ENCODE peak calls at places on chromosomes 11 and 22, in eight cellular contexts. One of them, this sample, is unnamed.

GRCh38 chr11:117875397-117876048 is 935 bp downstream of the FXYD6 start:
- DNase-seq in IMR-90: no peak
- DNase-seq in lower leg skin: no peak
- DNase-seq in adrenal gland: no peak
- DNase-seq in uterus: no peak
- DNase-seq in endothelial cell of umbilical vein: no peak
- DNase-seq in prostate gland: no peak
- DNase-seq in heart left ventricle: no peak
- DNase-seq in this sample: no peak

GRCh38 chr11:33347490-33348125 is 90.4 kb downstream of the HIPK3 start:
- DNase-seq in IMR-90: no peak
- DNase-seq in lower leg skin: no peak
- DNase-seq in adrenal gland: peak
- DNase-seq in uterus: no peak
- DNase-seq in endothelial cell of umbilical vein: no peak
- DNase-seq in prostate gland: no peak
- DNase-seq in heart left ventricle: no peak
- DNase-seq in this sample: no peak

GRCh38 chr11:2143652-2144548 is 4.7 kb upstream of the IGF2 start:
- DNase-seq in IMR-90: no peak
- DNase-seq in lower leg skin: no peak
- DNase-seq in adrenal gland: no peak
- DNase-seq in uterus: no peak
- DNase-seq in endothelial cell of umbilical vein: no peak
- DNase-seq in prostate gland: no peak
- DNase-seq in heart left ventricle: no peak
- DNase-seq in this sample: no peak

GRCh38 chr22:23833911-23834317 is 4.9 kb downstream of the DERL3 start:
- DNase-seq in IMR-90: no peak
- DNase-seq in lower leg skin: no peak
- DNase-seq in adrenal gland: no peak
- DNase-seq in uterus: no peak
- DNase-seq in endothelial cell of umbilical vein: no peak
- DNase-seq in prostate gland: no peak
- DNase-seq in heart left ventricle: no peak
- DNase-seq in this sample: peak

GRCh38 chr22:27107824-27108223 is 450.4 kb downstream of the MIAT start:
- DNase-seq in IMR-90: peak
- DNase-seq in lower leg skin: peak
- DNase-seq in adrenal gland: peak
- DNase-seq in uterus: peak
- DNase-seq in endothelial cell of umbilical vein: peak
- DNase-seq in prostate gland: no peak
- DNase-seq in heart left ventricle: no peak
- DNase-seq in this sample: peak

GRCh38 chr11:84465040-84465439 is 1162.1 kb downstream of the DLG2 start:
- DNase-seq in IMR-90: no peak
- DNase-seq in lower leg skin: no peak
- DNase-seq in adrenal gland: peak
- DNase-seq in uterus: no peak
- DNase-seq in endothelial cell of umbilical vein: no peak
- DNase-seq in prostate gland: no peak
- DNase-seq in heart left ventricle: no peak
- DNase-seq in this sample: no peak

GRCh38 chr11:66081505-66081904 is 11.4 kb downstream of the PACS1 start:
- DNase-seq in IMR-90: no peak
- DNase-seq in lower leg skin: peak
- DNase-seq in adrenal gland: peak
- DNase-seq in uterus: no peak
- DNase-seq in endothelial cell of umbilical vein: peak
- DNase-seq in prostate gland: peak
- DNase-seq in heart left ventricle: peak
- DNase-seq in this sample: no peak

GRCh38 chr11:133811850-133812685 is 33.2 kb downstream of the SPATA19 start:
- DNase-seq in IMR-90: no peak
- DNase-seq in lower leg skin: no peak
- DNase-seq in adrenal gland: no peak
- DNase-seq in uterus: no peak
- DNase-seq in endothelial cell of umbilical vein: no peak
- DNase-seq in prostate gland: no peak
- DNase-seq in heart left ventricle: no peak
- DNase-seq in this sample: no peak

GRCh38 chr11:72079776-72080325 is 491 bp downstream of the NUMA1 start:
- DNase-seq in IMR-90: no peak
- DNase-seq in lower leg skin: no peak
- DNase-seq in adrenal gland: no peak
- DNase-seq in uterus: no peak
- DNase-seq in endothelial cell of umbilical vein: no peak
- DNase-seq in prostate gland: peak
- DNase-seq in heart left ventricle: no peak
- DNase-seq in this sample: no peak

GRCh38 chr11:72081184-72081644 is 564 bp downstream of the LRRC51 start:
- DNase-seq in IMR-90: no peak
- DNase-seq in lower leg skin: no peak
- DNase-seq in adrenal gland: no peak
- DNase-seq in uterus: no peak
- DNase-seq in endothelial cell of umbilical vein: no peak
- DNase-seq in prostate gland: no peak
- DNase-seq in heart left ventricle: no peak
- DNase-seq in this sample: no peak

GRCh38 chr11:72081856-72082255 is 1.2 kb downstream of the LRRC51 start:
- DNase-seq in IMR-90: no peak
- DNase-seq in lower leg skin: no peak
- DNase-seq in adrenal gland: no peak
- DNase-seq in uterus: no peak
- DNase-seq in endothelial cell of umbilical vein: no peak
- DNase-seq in prostate gland: peak
- DNase-seq in heart left ventricle: no peak
- DNase-seq in this sample: no peak

GRCh38 chr11:72078477-72078876 is 1.9 kb downstream of the NUMA1 start:
- DNase-seq in IMR-90: peak
- DNase-seq in lower leg skin: no peak
- DNase-seq in adrenal gland: no peak
- DNase-seq in uterus: no peak
- DNase-seq in endothelial cell of umbilical vein: no peak
- DNase-seq in prostate gland: no peak
- DNase-seq in heart left ventricle: no peak
- DNase-seq in this sample: no peak

DNA sequence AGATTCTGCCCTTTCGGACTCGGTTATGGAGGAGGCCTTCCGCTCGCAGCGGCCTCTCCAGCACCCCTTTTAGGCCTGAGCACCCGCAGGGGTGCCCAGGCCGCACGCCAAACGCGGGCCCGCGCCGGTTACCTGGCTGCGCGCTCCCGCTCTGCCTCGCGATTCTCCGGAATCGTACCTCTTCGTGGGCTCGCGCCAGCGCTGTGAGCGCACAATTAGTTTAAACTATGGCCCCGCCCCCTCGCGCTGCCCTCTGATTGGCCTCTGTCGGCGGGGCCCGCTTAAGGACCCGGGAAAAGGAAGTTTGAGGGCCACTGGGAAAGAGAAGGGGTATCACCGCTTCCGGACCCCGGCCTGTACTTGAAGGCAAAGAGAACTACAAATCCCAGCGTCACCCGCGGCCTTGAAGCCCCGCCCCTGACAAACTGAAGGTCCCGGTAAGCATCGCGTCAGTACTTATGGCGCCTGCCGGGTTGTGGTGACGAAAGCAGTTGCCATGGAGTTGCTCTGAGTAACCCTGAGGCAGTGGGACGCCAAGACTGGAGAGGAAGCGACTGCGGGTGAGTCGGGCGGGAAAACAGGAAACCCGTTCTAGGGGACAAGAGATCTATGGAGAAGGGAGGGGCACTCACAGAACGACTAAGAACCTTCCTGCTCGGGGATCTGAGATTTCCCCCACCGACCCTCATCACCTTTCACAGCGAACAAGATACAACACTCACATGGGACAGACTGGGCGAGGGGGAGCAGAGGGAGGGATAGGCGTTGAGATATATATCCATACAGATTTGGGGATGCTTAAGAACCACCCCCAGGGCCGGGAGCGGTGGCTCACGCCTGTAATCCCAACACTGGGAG is at the start of the genes LRRC51 and NUMA1:
- DNase-seq in IMR-90: peak
- DNase-seq in lower leg skin: peak
- DNase-seq in adrenal gland: peak
- DNase-seq in uterus: peak
- DNase-seq in endothelial cell of umbilical vein: peak
- DNase-seq in prostate gland: peak
- DNase-seq in heart left ventricle: peak
- DNase-seq in this sample: peak
- TF ChIP-seq POLR2A in IMR-90: peak
- TF ChIP-seq POLR2A in lower leg skin: no peak
- TF ChIP-seq POLR2A in adrenal gland: no peak
- TF ChIP-seq POLR2A in uterus: peak
- TF ChIP-seq POLR2A in endothelial cell of umbilical vein: peak
- TF ChIP-seq POLR2A in prostate gland: peak
- TF ChIP-seq POLR2A in heart left ventricle: no peak
- TF ChIP-seq POLR2A in this sample: peak

GRCh38 chr11:62603771-62604170 is 2.1 kb upstream of the MTA2 start:
- DNase-seq in IMR-90: no peak
- DNase-seq in lower leg skin: no peak
- DNase-seq in adrenal gland: no peak
- DNase-seq in uterus: no peak
- DNase-seq in endothelial cell of umbilical vein: no peak
- DNase-seq in prostate gland: no peak
- DNase-seq in heart left ventricle: no peak
- DNase-seq in this sample: no peak

GRCh38 chr11:62605902-62606301 is 4.2 kb upstream of the MTA2 start:
- DNase-seq in IMR-90: no peak
- DNase-seq in lower leg skin: no peak
- DNase-seq in adrenal gland: no peak
- DNase-seq in uterus: no peak
- DNase-seq in endothelial cell of umbilical vein: no peak
- DNase-seq in prostate gland: no peak
- DNase-seq in heart left ventricle: no peak
- DNase-seq in this sample: no peak

GRCh38 chr11:62605467-62605866 is 3.8 kb upstream of the MTA2 start:
- DNase-seq in IMR-90: no peak
- DNase-seq in lower leg skin: no peak
- DNase-seq in adrenal gland: no peak
- DNase-seq in uterus: no peak
- DNase-seq in endothelial cell of umbilical vein: no peak
- DNase-seq in prostate gland: no peak
- DNase-seq in heart left ventricle: no peak
- DNase-seq in this sample: no peak

GRCh38 chr11:62603072-62603408 is 1.4 kb upstream of the MTA2 start:
- DNase-seq in IMR-90: no peak
- DNase-seq in lower leg skin: no peak
- DNase-seq in adrenal gland: no peak
- DNase-seq in uterus: no peak
- DNase-seq in endothelial cell of umbilical vein: no peak
- DNase-seq in prostate gland: no peak
- DNase-seq in heart left ventricle: no peak
- DNase-seq in this sample: peak

DNA sequence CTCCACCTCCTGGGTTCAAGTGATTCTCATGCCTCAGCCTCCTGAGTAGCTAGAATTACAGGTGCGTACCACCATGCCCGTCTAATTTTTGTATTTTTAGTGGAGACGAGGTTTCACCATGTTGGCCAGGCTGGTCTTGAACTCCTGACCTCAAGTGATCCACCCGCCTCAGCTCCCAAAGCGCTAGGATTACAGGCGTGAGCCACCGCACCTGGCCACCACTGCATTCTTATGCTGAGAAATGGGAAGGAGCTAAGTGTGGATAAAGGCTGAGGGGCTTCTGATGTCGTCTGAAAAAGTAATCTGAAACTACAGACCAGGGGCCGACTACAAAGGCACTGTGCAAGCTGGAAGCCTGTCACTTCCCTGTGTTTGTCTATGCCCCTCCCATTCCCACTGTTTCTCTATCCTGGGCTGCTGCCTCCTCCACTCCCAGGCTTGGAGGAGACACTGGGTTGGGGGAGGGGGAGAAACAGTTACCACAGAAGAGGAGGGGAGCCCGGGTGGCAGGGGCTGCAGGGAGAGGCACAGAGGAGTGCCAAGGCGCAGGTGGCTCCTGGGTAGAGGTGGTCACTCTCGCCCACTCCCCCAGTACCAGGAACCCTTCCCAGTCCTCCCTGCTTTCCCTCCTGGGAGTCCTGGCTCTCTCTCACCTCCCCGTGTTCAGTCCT is 2.9 kb upstream of the MTA2 start:
- DNase-seq in IMR-90: no peak
- DNase-seq in lower leg skin: no peak
- DNase-seq in adrenal gland: no peak
- DNase-seq in uterus: no peak
- DNase-seq in endothelial cell of umbilical vein: no peak
- DNase-seq in prostate gland: no peak
- DNase-seq in heart left ventricle: no peak
- DNase-seq in this sample: no peak
- TF ChIP-seq POLR2A in IMR-90: no peak
- TF ChIP-seq POLR2A in lower leg skin: no peak
- TF ChIP-seq POLR2A in adrenal gland: no peak
- TF ChIP-seq POLR2A in uterus: no peak
- TF ChIP-seq POLR2A in endothelial cell of umbilical vein: peak
- TF ChIP-seq POLR2A in prostate gland: no peak
- TF ChIP-seq POLR2A in heart left ventricle: no peak
- TF ChIP-seq POLR2A in this sample: no peak

GRCh38 chr11:93735627-93736026 is 5.7 kb downstream of the TAF1D start:
- DNase-seq in IMR-90: no peak
- DNase-seq in lower leg skin: no peak
- DNase-seq in adrenal gland: no peak
- DNase-seq in uterus: no peak
- DNase-seq in endothelial cell of umbilical vein: no peak
- DNase-seq in prostate gland: no peak
- DNase-seq in heart left ventricle: no peak
- DNase-seq in this sample: no peak

GRCh38 chr11:93733474-93733873 is 7.8 kb downstream of the TAF1D start:
- DNase-seq in IMR-90: no peak
- DNase-seq in lower leg skin: no peak
- DNase-seq in adrenal gland: no peak
- DNase-seq in uterus: no peak
- DNase-seq in endothelial cell of umbilical vein: no peak
- DNase-seq in prostate gland: no peak
- DNase-seq in heart left ventricle: no peak
- DNase-seq in this sample: no peak

GRCh38 chr11:93732237-93732892 is 8.9 kb downstream of the TAF1D start:
- DNase-seq in IMR-90: no peak
- DNase-seq in lower leg skin: no peak
- DNase-seq in adrenal gland: no peak
- DNase-seq in uterus: no peak
- DNase-seq in endothelial cell of umbilical vein: no peak
- DNase-seq in prostate gland: no peak
- DNase-seq in heart left ventricle: no peak
- DNase-seq in this sample: no peak

GRCh38 chr11:93736129-93736528 is 5.2 kb downstream of the TAF1D start:
- DNase-seq in IMR-90: peak
- DNase-seq in lower leg skin: no peak
- DNase-seq in adrenal gland: no peak
- DNase-seq in uterus: no peak
- DNase-seq in endothelial cell of umbilical vein: no peak
- DNase-seq in prostate gland: no peak
- DNase-seq in heart left ventricle: no peak
- DNase-seq in this sample: no peak

DNA sequence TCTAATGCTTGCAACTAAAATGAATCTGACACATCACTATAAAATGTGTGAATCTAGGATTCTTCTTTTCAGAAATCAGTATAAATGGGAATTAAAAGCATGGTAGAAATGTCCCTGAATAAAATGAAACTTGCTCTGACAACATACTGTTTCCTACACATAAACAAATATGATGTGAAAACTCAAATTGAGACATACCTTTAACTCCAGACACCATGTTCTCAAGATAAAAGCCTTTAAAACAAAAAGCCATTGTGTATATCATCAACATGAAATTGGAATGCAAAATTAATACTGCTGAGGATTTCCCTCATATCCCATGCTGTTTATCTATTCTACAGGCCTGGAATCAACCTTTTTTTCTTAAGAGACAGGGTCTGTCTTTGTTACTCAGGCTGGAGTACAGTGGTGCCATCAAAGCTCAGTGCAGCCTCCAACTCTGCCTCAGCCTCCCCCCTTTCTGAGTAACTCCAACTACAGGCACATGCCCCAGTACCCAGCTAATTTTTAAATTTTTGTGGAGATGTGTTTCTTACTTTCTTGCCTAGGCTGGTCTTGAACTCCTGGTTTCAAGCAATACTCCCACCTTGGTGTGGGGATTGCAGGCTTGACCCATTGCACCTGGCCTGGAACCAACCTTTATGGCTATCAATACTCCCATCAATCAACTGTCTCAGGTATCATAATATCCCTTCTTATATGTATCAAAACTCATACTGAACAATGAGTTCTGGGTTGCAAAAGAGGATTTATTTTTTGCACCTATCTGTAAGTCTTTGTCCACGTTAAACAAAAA is 6.7 kb downstream of the TAF1D start:
- DNase-seq in IMR-90: no peak
- DNase-seq in lower leg skin: no peak
- DNase-seq in adrenal gland: no peak
- DNase-seq in uterus: no peak
- DNase-seq in endothelial cell of umbilical vein: no peak
- DNase-seq in prostate gland: no peak
- DNase-seq in heart left ventricle: no peak
- DNase-seq in this sample: no peak
- TF ChIP-seq POLR2A in IMR-90: no peak
- TF ChIP-seq POLR2A in lower leg skin: no peak
- TF ChIP-seq POLR2A in adrenal gland: no peak
- TF ChIP-seq POLR2A in uterus: no peak
- TF ChIP-seq POLR2A in endothelial cell of umbilical vein: peak
- TF ChIP-seq POLR2A in prostate gland: no peak
- TF ChIP-seq POLR2A in heart left ventricle: no peak
- TF ChIP-seq POLR2A in this sample: no peak

GRCh38 chr22:39246217-39246616 is 1.4 kb upstream of the PDGFB start:
- DNase-seq in IMR-90: no peak
- DNase-seq in lower leg skin: no peak
- DNase-seq in adrenal gland: no peak
- DNase-seq in uterus: no peak
- DNase-seq in endothelial cell of umbilical vein: no peak
- DNase-seq in prostate gland: no peak
- DNase-seq in heart left ventricle: no peak
- DNase-seq in this sample: no peak

GRCh38 chr22:39243443-39244072 is 1.2 kb downstream of the PDGFB start:
- DNase-seq in IMR-90: no peak
- DNase-seq in lower leg skin: no peak
- DNase-seq in adrenal gland: no peak
- DNase-seq in uterus: no peak
- DNase-seq in endothelial cell of umbilical vein: no peak
- DNase-seq in prostate gland: peak
- DNase-seq in heart left ventricle: no peak
- DNase-seq in this sample: no peak

GRCh38 chr22:39245130-39246039 is 603 bp upstream of the PDGFB start:
- DNase-seq in IMR-90: no peak
- DNase-seq in lower leg skin: no peak
- DNase-seq in adrenal gland: no peak
- DNase-seq in uterus: no peak
- DNase-seq in endothelial cell of umbilical vein: no peak
- DNase-seq in prostate gland: no peak
- DNase-seq in heart left ventricle: no peak
- DNase-seq in this sample: no peak

GRCh38 chr22:39244073-39244495 is 698 bp downstream of the PDGFB start:
- DNase-seq in IMR-90: no peak
- DNase-seq in lower leg skin: no peak
- DNase-seq in adrenal gland: no peak
- DNase-seq in uterus: no peak
- DNase-seq in endothelial cell of umbilical vein: no peak
- DNase-seq in prostate gland: peak
- DNase-seq in heart left ventricle: no peak
- DNase-seq in this sample: no peak

GRCh38 chr22:39244496-39245129 is at the start of gene PDGFB:
- DNase-seq in IMR-90: no peak
- DNase-seq in lower leg skin: no peak
- DNase-seq in adrenal gland: no peak
- DNase-seq in uterus: no peak
- DNase-seq in endothelial cell of umbilical vein: peak
- DNase-seq in prostate gland: peak
- DNase-seq in heart left ventricle: peak
- DNase-seq in this sample: no peak
- TF ChIP-seq POLR2A in IMR-90: no peak
- TF ChIP-seq POLR2A in lower leg skin: no peak
- TF ChIP-seq POLR2A in adrenal gland: peak
- TF ChIP-seq POLR2A in uterus: peak
- TF ChIP-seq POLR2A in endothelial cell of umbilical vein: peak
- TF ChIP-seq POLR2A in prostate gland: peak
- TF ChIP-seq POLR2A in heart left ventricle: no peak
- TF ChIP-seq POLR2A in this sample: no peak

This sample was measured in ovary.